ENCODE peak calls at places on chromosomes 12 and 14, in six cellular contexts. W is ovary; R is tibial nerve; S is CD8-positive, alpha-beta memory T cell; M is HCT116; L is K562. X is an unnamed sample.

GRCh38 chr12:88300931-88301330 is 158.8 kb downstream of the TMTC3 start:
- DNase-seq in W (no peak), R (no peak), S (no peak), M (no peak), L (no peak), X (no peak)

GRCh38 chr14:20379743-20380142 is 33.6 kb downstream of the TEP1 start:
- DNase-seq in W (no peak), R (no peak), S (no peak), M (no peak), L (no peak), X (no peak)

GRCh38 chr14:72621387-72622065 is 272.4 kb downstream of the DPF3 start:
- DNase-seq in W (no peak), R (no peak), S (no peak), M (no peak), L (no peak), X (no peak)

GRCh38 chr12:113314121-113314529 is 20.8 kb downstream of the SLC8B1 start:
- DNase-seq in W (no peak), R (no peak), S (no peak), M (no peak), L (peak; percentile 81), X (no peak)

GRCh38 chr12:67750528-67751183 is 102.1 kb downstream of the DYRK2 start:
- DNase-seq in W (no peak), R (no peak), S (no peak), M (no peak), L (no peak), X (no peak)

GRCh38 chr12:116594325-116595038 is 35.3 kb downstream of the MAP1LC3B2 start:
- DNase-seq in W (no peak), R (no peak), S (peak; percentile 62), M (no peak), L (no peak), X (peak; percentile 47)

GRCh38 chr12:90970471-90970870 is 15.5 kb upstream of the CCER1 start:
- DNase-seq in W (no peak), R (no peak), S (no peak), M (no peak), L (no peak), X (no peak)

GRCh38 chr14:100425454-100425814 is 102.3 kb downstream of the SLC25A47 start:
- DNase-seq in W (no peak), R (no peak), S (no peak), M (no peak), L (no peak), X (no peak)

GRCh38 chr14:53110103-53110502 is 43.0 kb downstream of the DDHD1 start:
- DNase-seq in W (no peak), R (no peak), S (no peak), M (no peak), L (no peak), X (no peak)

GRCh38 chr12:101902641-101903040 is 25.3 kb downstream of the DRAM1 start:
- DNase-seq in W (no peak), R (no peak), S (no peak), M (no peak), L (no peak), X (no peak)

GRCh38 chr12:115570271-115570777 is 707.2 kb downstream of the MED13L start:
- DNase-seq in W (no peak), R (no peak), S (no peak), M (no peak), L (no peak), X (no peak)

GRCh38 chr12:6294533-6295186 is 15.8 kb upstream of the PLEKHG6 start:
- DNase-seq in W (no peak), R (no peak), S (no peak), M (no peak), L (no peak), X (no peak)

GRCh38 chr12:11228268-11228879 is 41.1 kb downstream of the PRB3 start:
- DNase-seq in W (no peak), R (no peak), S (peak; percentile 7), M (peak; percentile 35), L (peak; percentile 23), X (no peak)

GRCh38 chr12:39619316-39619659 is 315 bp downstream of the ABCD2 start:
- DNase-seq in W (no peak), R (no peak), S (no peak), M (no peak), L (no peak), X (no peak)

GRCh38 chr14:104227806-104228205 is 89.4 kb downstream of the KIF26A start:
- DNase-seq in W (no peak), R (no peak), S (no peak), M (no peak), L (no peak), X (no peak)

GRCh38 chr14:51616724-51617409 is 34.8 kb upstream of the FRMD6 start:
- DNase-seq in W (no peak), R (no peak), S (no peak), M (peak; percentile 62), L (no peak), X (no peak)

GRCh38 chr14:49549881-49550280 is 36.3 kb downstream of the RPS29 start:
- DNase-seq in W (no peak), R (no peak), S (no peak), M (no peak), L (no peak), X (no peak)

GRCh38 chr14:63178912-63179311 is 25.3 kb upstream of the RHOJ start:
- DNase-seq in W (no peak), R (no peak), S (no peak), M (no peak), L (no peak), X (no peak)

GRCh38 chr12:4855121-4855924 is 54.4 kb upstream of the KCNA1 start:
- DNase-seq in W (peak; percentile 40), R (no peak), S (peak; percentile 37), M (peak; percentile 69), L (peak; percentile 34), X (peak; percentile 35)

GRCh38 chr12:131920902-131921840 is 7.9 kb upstream of the PUS1 start:
- DNase-seq in W (peak; percentile 30), R (no peak), S (no peak), M (no peak), L (no peak), X (peak; percentile 15)

GRCh38 chr14:24921903-24922302 is 128.0 kb downstream of the STXBP6 start:
- DNase-seq in W (no peak), R (no peak), S (no peak), M (no peak), L (no peak), X (no peak)

GRCh38 chr12:115837220-115837619 is 440.3 kb downstream of the MED13L start:
- DNase-seq in W (no peak), R (no peak), S (no peak), M (no peak), L (no peak), X (no peak)

GRCh38 chr14:99971929-99972747 is 93.1 kb upstream of the EVL start:
- DNase-seq in W (no peak), R (no peak), S (peak; percentile 29), M (no peak), L (peak; percentile 19), X (peak; percentile 31)

GRCh38 chr14:100147181-100147631 is 12.2 kb downstream of the DEGS2 start:
- DNase-seq in W (no peak), R (no peak), S (peak; percentile 80), M (no peak), L (no peak), X (peak; percentile 59)

GRCh38 chr14:104598461-104599273 is 5.9 kb downstream of the TMEM179 start:
- DNase-seq in W (no peak), R (no peak), S (no peak), M (no peak), L (no peak), X (no peak)

GRCh38 chr12:95607642-95608041 is 56.4 kb upstream of the USP44 start:
- DNase-seq in W (no peak), R (no peak), S (no peak), M (no peak), L (no peak), X (no peak)

GRCh38 chr12:56118688-56119045 is 601 bp downstream of the ZC3H10 start:
- DNase-seq in W (no peak), R (no peak), S (no peak), M (no peak), L (no peak), X (no peak)

GRCh38 chr14:80974338-80975078 is 19.1 kb downstream of the TSHR start:
- DNase-seq in W (no peak), R (no peak), S (no peak), M (no peak), L (no peak), X (no peak)

GRCh38 chr14:100546051-100546443 is 41.2 kb downstream of the BEGAIN start:
- DNase-seq in W (peak; percentile 60), R (no peak), S (peak; percentile 30), M (no peak), L (peak; percentile 89), X (no peak)

GRCh38 chr14:22561661-22562579 is 27.1 kb downstream of the DAD1 start:
- DNase-seq in W (no peak), R (no peak), S (peak; percentile 93), M (no peak), L (peak; percentile 44), X (no peak)

GRCh38 chr12:75846102-75846501 is 185.5 kb downstream of the PHLDA1 start:
- DNase-seq in W (no peak), R (no peak), S (no peak), M (no peak), L (no peak), X (no peak)
- H3K27me3 ChIP-seq in W (no peaks in the 10 kb centered on the region), R (no peaks in the 10 kb centered on the region), S (no peaks in the 10 kb centered on the region), M (no peaks in the 10 kb centered on the region), L (no peaks in the 10 kb centered on the region), X (no peaks in the 10 kb centered on the region)

GRCh38 chr14:88312262-88312661 is 10.8 kb downstream of the KCNK10 start:
- DNase-seq in W (no peak), R (no peak), S (no peak), M (no peak), L (no peak), X (no peak)

GRCh38 chr14:88321692-88322504 is 1.2 kb downstream of the KCNK10 start:
- DNase-seq in W (no peak), R (no peak), S (no peak), M (no peak), L (no peak), X (no peak)

GRCh38 chr14:88316521-88316920 is 6.5 kb downstream of the KCNK10 start:
- DNase-seq in W (no peak), R (no peak), S (no peak), M (no peak), L (no peak), X (no peak)
- H3K27me3 ChIP-seq in W (no peaks in the 10 kb centered on the region), R (no peaks in the 10 kb centered on the region), S (no peaks in the 10 kb centered on the region), M (no peaks in the 10 kb centered on the region), L (no peaks in the 10 kb centered on the region), X (peaks cover 2% of the 10 kb centered on the region)

GRCh38 chr12:52229836-52230343 is 3.2 kb upstream of the KRT7 start:
- DNase-seq in W (no peak), R (no peak), S (no peak), M (no peak), L (no peak), X (no peak)
- H3K27me3 ChIP-seq in W (no peaks in the 10 kb centered on the region), R (no peaks in the 10 kb centered on the region), S (no peaks in the 10 kb centered on the region), M (no peaks in the 10 kb centered on the region), L (peaks cover 2% of the 10 kb centered on the region), X (no peaks in the 10 kb centered on the region)

DNA sequence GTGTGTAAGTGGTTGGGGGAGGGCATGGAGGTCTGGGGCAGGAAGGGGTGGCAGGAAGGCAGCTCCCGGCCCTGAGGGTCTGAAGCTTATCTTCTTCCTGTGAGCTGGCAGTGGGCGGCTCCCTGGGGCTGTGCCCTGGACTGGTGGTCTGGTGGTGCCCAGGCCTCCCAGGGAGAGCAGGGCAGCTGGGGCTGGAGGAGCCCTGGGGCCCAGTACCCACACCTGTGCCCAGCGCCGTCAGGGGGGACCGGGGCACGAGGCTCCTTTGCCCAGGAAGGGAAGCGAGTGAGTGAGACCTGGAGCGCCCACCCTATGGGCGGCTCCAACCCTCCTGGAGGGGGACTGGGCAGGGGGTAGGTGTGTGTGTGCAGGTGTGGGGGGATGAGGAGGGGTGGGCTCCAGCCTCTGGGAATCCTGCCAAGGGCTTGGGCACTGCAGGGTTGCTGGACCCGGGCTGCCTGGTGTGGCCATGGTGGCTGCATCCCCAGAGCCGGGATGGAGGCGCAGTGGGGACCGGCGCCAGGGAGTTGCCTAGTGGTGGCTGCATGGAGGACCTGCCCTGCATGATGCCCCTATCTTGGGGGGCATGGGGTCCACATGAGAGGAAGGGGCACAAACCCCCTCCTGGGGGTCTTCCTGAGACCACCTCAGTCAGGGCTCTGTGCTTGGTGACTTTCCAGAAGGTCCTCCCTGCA is 353.6 kb downstream of the TMEM121 start:
- DNase-seq in W (peak; percentile 8), R (peak; percentile 7), S (no peak), M (no peak), L (no peak), X (no peak)
- H3K27me3 ChIP-seq in W (no peaks in the 10 kb centered on the region), R (no peaks in the 10 kb centered on the region), S (no peaks in the 10 kb centered on the region), M (peaks cover 41% of the 10 kb centered on the region), L (no peaks in the 10 kb centered on the region), X (no peaks in the 10 kb centered on the region)